ENCODE peak calls at places on chromosomes 4 and X, in four cellular contexts. L, P, V and W are unnamed samples.

GRCh38 chrX:30570505-30570904 is 7.1 kb downstream of the TASL start:
- DNase-seq in L (peak), P (no peak), V (peak), W (no peak)

GRCh38 chr4:168736831-168737230 is 240.0 kb downstream of the PALLD start:
- DNase-seq in L (no peak), P (no peak), V (no peak), W (no peak)

GRCh38 chrX:57918750-57919436 is 8.6 kb upstream of the ZXDA start:
- DNase-seq in L (peak), P (no peak), V (peak), W (peak)

GRCh38 chr4:145170209-145170608 is 10.2 kb downstream of the OTUD4 start:
- DNase-seq in L (no peak), P (peak), V (peak), W (no peak)

GRCh38 chr4:182604161-182604591 is 313.0 kb downstream of the DCTD start:
- DNase-seq in L (no peak), P (peak), V (peak), W (no peak)

GRCh38 chrX:15849555-15849954 is 5.1 kb downstream of the AP1S2 start:
- DNase-seq in L (peak), P (no peak), V (no peak), W (no peak)

GRCh38 chrX:153405426-153405825 is 4.3 kb upstream of the PNMA6E start:
- DNase-seq in L (no peak), P (no peak), V (no peak), W (peak)

GRCh38 chr4:950136-951020 is 18.1 kb downstream of the TMEM175 start:
- DNase-seq in L (peak), P (no peak), V (no peak), W (peak)

GRCh38 chrX:123860506-123860840 is 620 bp downstream of the XIAP start:
- DNase-seq in L (peak), P (no peak), V (no peak), W (no peak)

GRCh38 chrX:96776966-96777365 is 92.3 kb downstream of the DIAPH2 start:
- DNase-seq in L (no peak), P (peak), V (peak), W (no peak)

GRCh38 chrX:37846934-37847732 is at the start of gene DYNLT3:
- DNase-seq in L (peak), P (peak), V (peak), W (peak)

GRCh38 chr4:188061083-188061482 is 48.3 kb downstream of the TRIML2 start:
- DNase-seq in L (no peak), P (no peak), V (no peak), W (no peak)

GRCh38 chr4:122668241-122668640 is 47.4 kb upstream of the IL21 start:
- DNase-seq in L (no peak), P (peak), V (peak), W (no peak)

GRCh38 chr4:133474511-133474910 is 325.4 kb downstream of the PCDH10 start:
- DNase-seq in L (no peak), P (no peak), V (no peak), W (no peak)
- H3K9ac ChIP-seq in L (no peak), P (no peak), V (no peak), W (no peak)

GRCh38 chrX:108138814-108139213 is 47.2 kb downstream of the ATG4A start:
- DNase-seq in L (no peak), P (no peak), V (no peak), W (no peak)

GRCh38 chrX:108134724-108135123 is 43.1 kb downstream of the ATG4A start:
- DNase-seq in L (no peak), P (no peak), V (no peak), W (no peak)

GRCh38 chrX:108139303-108139702 is 47.7 kb downstream of the ATG4A start:
- DNase-seq in L (peak), P (no peak), V (no peak), W (no peak)
- TF ChIP-seq CTCF in L (peak), P (peak), V (peak), W (peak)

GRCh38 chrX:112832481-112833095 is 8.0 kb downstream of the AMOT start:
- DNase-seq in L (no peak), P (peak), V (peak), W (peak)
- H3K9ac ChIP-seq in L (no peak), P (no peak), V (no peak), W (no peak)

GRCh38 chrX:117919755-117920154 is 196.9 kb downstream of the KLHL13 start:
- DNase-seq in L (no peak), P (no peak), V (no peak), W (no peak)
- TF ChIP-seq CTCF in L (no peak), P (no peak), V (no peak), W (no peak)